ENCODE peak calls at places on chromosomes 4 and X, in four cellular contexts. T is heart left ventricle, Z is IMR-90, U is sigmoid colon. K is an unnamed sample.

GRCh38 chr4:38924266-38924827 is 56.7 kb downstream of the FAM114A1 start:
- DNase-seq in T (no peak), Z (no peak), U (no peak), K (no peak)

GRCh38 chr4:140153744-140154571 is at the start of gene MAML3:
- DNase-seq in T (peak; percentile 95), Z (peak; percentile 96), U (peak; percentile 98), K (peak; percentile 96)

GRCh38 chr4:2794707-2795557 is 2.0 kb downstream of the SH3BP2 start:
- DNase-seq in T (peak; percentile 76), Z (peak; percentile 79), U (peak; percentile 78), K (no peak)

GRCh38 chr4:154490261-154490588 is 1.4 kb downstream of the DCHS2 start:
- DNase-seq in T (no peak), Z (no peak), U (no peak), K (no peak)

GRCh38 chrX:109635151-109635550 is 10.2 kb upstream of the KCNE5 start:
- DNase-seq in T (no peak), Z (peak; percentile 5), U (no peak), K (no peak)

GRCh38 chr4:98573791-98574190 is 84.6 kb downstream of the TSPAN5 start:
- DNase-seq in T (no peak), Z (no peak), U (no peak), K (no peak)

GRCh38 chrX:129777218-129777768 is 2.5 kb upstream of the SASH3 start:
- DNase-seq in T (peak; percentile 54), Z (no peak), U (no peak), K (peak; percentile 71)

GRCh38 chr4:81454498-81454897 is 17.2 kb downstream of the RASGEF1B start:
- DNase-seq in T (no peak), Z (peak; percentile 14), U (no peak), K (no peak)

GRCh38 chr4:107299646-107300045 is 263.5 kb upstream of the DKK2 start:
- DNase-seq in T (no peak), Z (peak; percentile 47), U (no peak), K (no peak)

GRCh38 chr4:13722649-13723048 is 95.1 kb upstream of the BOD1L1 start:
- DNase-seq in T (no peak), Z (no peak), U (no peak), K (no peak)

GRCh38 chrX:96984538-96984937 is 100.8 kb downstream of the RPA4 start:
- DNase-seq in T (no peak), Z (peak; percentile 53), U (no peak), K (no peak)

GRCh38 chr4:149914521-149915115 is 99.0 kb upstream of the IQCM start:
- DNase-seq in T (no peak), Z (peak; percentile 68), U (no peak), K (no peak)

GRCh38 chrX:5265324-5265723 is 963.3 kb downstream of the NLGN4X start:
- DNase-seq in T (no peak), Z (no peak), U (no peak), K (no peak)

GRCh38 chr4:121340247-121340646 is 40.6 kb downstream of the QRFPR start:
- DNase-seq in T (no peak), Z (no peak), U (no peak), K (no peak)

GRCh38 chr4:168695288-168695687 is 198.4 kb downstream of the PALLD start:
- DNase-seq in T (no peak), Z (no peak), U (no peak), K (no peak)

GRCh38 chr4:172698256-172698655 is 470.4 kb upstream of the GALNT7 start:
- DNase-seq in T (no peak), Z (no peak), U (no peak), K (no peak)

GRCh38 chrX:17854069-17854468 is 7.0 kb downstream of the RAI2 start:
- DNase-seq in T (no peak), Z (no peak), U (no peak), K (no peak)

GRCh38 chrX:37776283-37776986 is 3.4 kb upstream of the CYBB start:
- DNase-seq in T (no peak), Z (no peak), U (no peak), K (peak; percentile 44)

GRCh38 chr4:86181585-86181984 is 178.3 kb downstream of the MAPK10 start:
- DNase-seq in T (no peak), Z (peak; percentile 34), U (no peak), K (no peak)

GRCh38 chr4:56240554-56241190 is 146.6 kb downstream of the AASDH start:
- DNase-seq in T (no peak), Z (no peak), U (no peak), K (no peak)

GRCh38 chrX:52923781-52924241 is 26.7 kb downstream of the FAM156B start:
- DNase-seq in T (peak; percentile 20), Z (peak; percentile 69), U (peak; percentile 70), K (no peak)

GRCh38 chr4:113978561-113979156 is 788 bp downstream of the ARSJ start:
- DNase-seq in T (peak; percentile 19), Z (peak; percentile 18), U (no peak), K (no peak)

GRCh38 chr4:128757712-128758111 is 51.8 kb upstream of the JADE1 start:
- DNase-seq in T (peak; percentile 53), Z (peak; percentile 23), U (peak; percentile 75), K (no peak)

GRCh38 chrX:154655346-154655745 is 2.0 kb upstream of the CTAG2 start:
- DNase-seq in T (no peak), Z (no peak), U (no peak), K (no peak)

GRCh38 chrX:39527045-39527444 is 570.7 kb downstream of the BCOR start:
- DNase-seq in T (no peak), Z (peak; percentile 13), U (no peak), K (no peak)

GRCh38 chrX:150831863-150832262 is 66.6 kb downstream of the CD99L2 start:
- DNase-seq in T (no peak), Z (no peak), U (no peak), K (no peak)

GRCh38 chr4:56326363-56326762 is 60.9 kb downstream of the AASDH start:
- DNase-seq in T (no peak), Z (peak; percentile 3), U (no peak), K (no peak)

GRCh38 chrX:111098874-111099273 is 2.9 kb downstream of the PAK3 start:
- DNase-seq in T (no peak), Z (peak; percentile 11), U (peak; percentile 67), K (no peak)

GRCh38 chr4:61984260-61984909 is 784.3 kb downstream of the ADGRL3 start:
- DNase-seq in T (no peak), Z (no peak), U (no peak), K (no peak)

GRCh38 chrX:153709726-153710674 is 14.2 kb downstream of the BCAP31 start:
- DNase-seq in T (no peak), Z (no peak), U (no peak), K (no peak)

GRCh38 chr4:80268936-80269335 is 2.5 kb downstream of the FGF5 start:
- DNase-seq in T (no peak), Z (no peak), U (no peak), K (no peak)

GRCh38 chrX:153643431-153644351 is 3.3 kb upstream of the DUSP9 start:
- DNase-seq in T (no peak), Z (no peak), U (peak; percentile 56), K (no peak)

GRCh38 chr4:188942606-188943005 is 803.4 kb downstream of the TRIML1 start:
- DNase-seq in T (no peak), Z (peak; percentile 21), U (no peak), K (no peak)
- H3K4me1 ChIP-seq in T (no peaks in the 10 kb centered on the region), Z (peaks cover 4% of the 10 kb centered on the region), U (no peaks in the 10 kb centered on the region), K (no peaks in the 10 kb centered on the region)

GRCh38 chr4:112801341-112801740 is 164.4 kb downstream of the LARP7 start:
- DNase-seq in T (no peak), Z (no peak), U (no peak), K (no peak)
- TF ChIP-seq POLR2A in T (no peak), Z (no peak), U (no peak), K (no peak)

DNA sequence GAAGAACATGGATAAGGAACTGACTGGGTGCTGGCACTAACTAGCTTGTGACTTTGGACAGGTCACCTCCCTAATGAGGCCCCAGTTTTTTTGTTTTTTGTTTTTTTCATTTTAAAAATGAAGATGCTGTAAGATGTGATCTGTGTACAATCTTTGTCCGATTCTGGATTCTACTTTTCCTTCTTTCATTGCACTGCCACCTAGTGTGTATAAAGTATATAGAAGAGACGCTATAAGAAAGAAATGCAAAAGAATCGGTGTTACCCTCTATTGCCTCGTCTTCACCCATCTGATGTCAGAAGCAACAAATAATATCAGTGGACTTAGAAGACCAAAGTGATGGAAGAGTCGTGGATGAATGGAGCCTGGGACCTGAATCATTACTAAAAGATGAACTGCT is 58.6 kb upstream of the P2RY10 start:
- DNase-seq in T (no peak), Z (no peak), U (no peak), K (no peak)
- TF ChIP-seq CTCF in T (peak; percentile 37), Z (peak; percentile 31), U (no peak), K (peak; percentile 10)

GRCh38 chr4:6991249-6991648 is 51.9 kb upstream of the TADA2B start:
- DNase-seq in T (no peak), Z (no peak), U (no peak), K (no peak)

GRCh38 chr4:6990661-6991060 is 52.5 kb upstream of the TADA2B start:
- DNase-seq in T (no peak), Z (no peak), U (no peak), K (no peak)

GRCh38 chr4:6996481-6996880 is 46.7 kb upstream of the TADA2B start:
- DNase-seq in T (no peak), Z (no peak), U (no peak), K (no peak)

GRCh38 chr4:6991771-6992557 is 51.2 kb upstream of the TADA2B start:
- DNase-seq in T (no peak), Z (peak; percentile 94), U (no peak), K (no peak)

DNA sequence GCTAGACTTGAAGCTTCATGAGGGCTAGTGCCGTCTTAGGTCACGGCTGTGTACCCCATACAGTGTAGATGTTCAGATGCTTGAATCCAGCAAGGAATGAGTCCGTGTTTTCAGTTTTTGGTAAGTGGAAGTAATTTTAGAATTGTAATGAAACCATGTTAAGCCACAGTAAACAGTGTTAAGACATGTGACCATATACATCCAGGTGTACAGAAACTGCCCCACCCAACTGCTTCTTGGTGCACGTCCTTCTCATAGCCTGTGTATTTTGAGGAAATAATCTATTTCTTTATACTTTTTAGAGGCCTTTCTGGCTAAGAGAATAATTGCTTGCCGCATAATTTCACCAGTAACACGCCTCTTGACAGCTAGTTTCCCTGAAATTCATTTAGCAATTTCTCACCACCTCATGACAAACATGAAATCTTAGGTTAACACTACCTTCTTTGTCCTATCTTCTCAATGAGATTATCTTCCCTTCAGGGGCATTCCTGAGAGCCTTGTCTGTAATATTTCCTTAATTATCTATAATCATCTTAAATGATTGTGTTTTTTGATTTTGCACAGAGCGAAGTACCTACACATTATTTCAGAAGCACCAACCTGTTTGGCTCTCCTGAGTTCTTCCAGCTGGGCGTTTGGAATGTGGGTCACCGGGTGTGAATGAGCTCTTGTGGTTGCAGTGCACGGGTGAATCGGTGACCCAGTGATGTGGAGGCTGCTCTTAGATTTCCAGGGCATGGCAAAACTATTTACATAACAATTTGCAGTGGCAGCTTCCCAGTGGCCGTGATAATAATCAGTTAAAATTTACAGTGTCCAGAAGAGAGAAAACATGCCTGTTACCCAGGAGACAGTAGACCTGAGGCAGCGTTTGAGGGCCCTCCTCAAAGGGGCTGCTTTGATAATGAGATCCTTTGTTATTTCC is 50.2 kb upstream of the TADA2B start:
- DNase-seq in T (no peak), Z (peak; percentile 40), U (no peak), K (peak; percentile 16)
- H3K4me1 ChIP-seq in T (peaks cover 15% of the 10 kb centered on the region), Z (peaks cover 15% of the 10 kb centered on the region), U (peaks cover 42% of the 10 kb centered on the region), K (peaks cover 23% of the 10 kb centered on the region)

K was measured in Peyer's patch.